ENCODE peak calls at places on chromosomes 16 and 17, in seven cellular contexts. One of them, this sample, is unnamed.

GRCh38 chr16:79411357-79411756 is 189.2 kb downstream of the MAF start:
- DNase-seq in GM23338: no peak
- DNase-seq in Karpas-422: peak; percentile 2
- DNase-seq in A549: no peak
- DNase-seq in neural progenitor cell: no peak
- DNase-seq in astrocyte: no peak
- DNase-seq in endothelial cell of umbilical vein: no peak
- DNase-seq in this sample: no peak

GRCh38 chr16:49484454-49484853 is 110.8 kb downstream of the C16orf78 start:
- DNase-seq in GM23338: peak; percentile 87
- DNase-seq in Karpas-422: peak; percentile 74
- DNase-seq in A549: peak; percentile 46
- DNase-seq in neural progenitor cell: peak; percentile 86
- DNase-seq in astrocyte: no peak
- DNase-seq in endothelial cell of umbilical vein: no peak
- DNase-seq in this sample: peak; percentile 71

GRCh38 chr17:52027620-52028019 is 130.9 kb downstream of the CA10 start:
- DNase-seq in GM23338: no peak
- DNase-seq in Karpas-422: no peak
- DNase-seq in A549: no peak
- DNase-seq in neural progenitor cell: no peak
- DNase-seq in astrocyte: peak; percentile 71
- DNase-seq in endothelial cell of umbilical vein: no peak
- DNase-seq in this sample: no peak

GRCh38 chr16:70402916-70403659 is 35.8 kb downstream of the ST3GAL2 start:
- DNase-seq in GM23338: no peak
- DNase-seq in Karpas-422: no peak
- DNase-seq in A549: no peak
- DNase-seq in neural progenitor cell: no peak
- DNase-seq in astrocyte: no peak
- DNase-seq in endothelial cell of umbilical vein: no peak
- DNase-seq in this sample: no peak

GRCh38 chr17:77555741-77556291 is 402.7 kb upstream of the TNRC6C start:
- DNase-seq in GM23338: no peak
- DNase-seq in Karpas-422: no peak
- DNase-seq in A549: no peak
- DNase-seq in neural progenitor cell: peak; percentile 31
- DNase-seq in astrocyte: peak; percentile 31
- DNase-seq in endothelial cell of umbilical vein: no peak
- DNase-seq in this sample: no peak

GRCh38 chr16:11329080-11329491 is 16.2 kb upstream of the RMI2 start:
- DNase-seq in GM23338: peak; percentile 90
- DNase-seq in Karpas-422: peak; percentile 73
- DNase-seq in A549: peak; percentile 61
- DNase-seq in neural progenitor cell: peak; percentile 56
- DNase-seq in astrocyte: no peak
- DNase-seq in endothelial cell of umbilical vein: no peak
- DNase-seq in this sample: peak; percentile 70

GRCh38 chr17:16975266-16975651 is 3.3 kb upstream of the TNFRSF13B start:
- DNase-seq in GM23338: no peak
- DNase-seq in Karpas-422: peak; percentile 85
- DNase-seq in A549: no peak
- DNase-seq in neural progenitor cell: no peak
- DNase-seq in astrocyte: no peak
- DNase-seq in endothelial cell of umbilical vein: no peak
- DNase-seq in this sample: peak; percentile 59

GRCh38 chr17:56230660-56231059 is 77.4 kb downstream of the ANKFN1 start:
- DNase-seq in GM23338: no peak
- DNase-seq in Karpas-422: no peak
- DNase-seq in A549: no peak
- DNase-seq in neural progenitor cell: no peak
- DNase-seq in astrocyte: peak; percentile 28
- DNase-seq in endothelial cell of umbilical vein: no peak
- DNase-seq in this sample: no peak

GRCh38 chr17:14299261-14300093 is 1.4 kb upstream of the HS3ST3B1 start:
- DNase-seq in GM23338: peak; percentile 76
- DNase-seq in Karpas-422: no peak
- DNase-seq in A549: peak; percentile 23
- DNase-seq in neural progenitor cell: peak; percentile 78
- DNase-seq in astrocyte: peak; percentile 60
- DNase-seq in endothelial cell of umbilical vein: peak; percentile 20
- DNase-seq in this sample: no peak

GRCh38 chr17:2853111-2853721 is 57.0 kb downstream of the RAP1GAP2 start:
- DNase-seq in GM23338: peak; percentile 74
- DNase-seq in Karpas-422: no peak
- DNase-seq in A549: peak; percentile 73
- DNase-seq in neural progenitor cell: peak; percentile 72
- DNase-seq in astrocyte: peak; percentile 22
- DNase-seq in endothelial cell of umbilical vein: no peak
- DNase-seq in this sample: no peak

GRCh38 chr16:56691885-56692284 is 9.6 kb downstream of the MT1X start:
- DNase-seq in GM23338: peak; percentile 67
- DNase-seq in Karpas-422: no peak
- DNase-seq in A549: peak; percentile 77
- DNase-seq in neural progenitor cell: no peak
- DNase-seq in astrocyte: peak; percentile 25
- DNase-seq in endothelial cell of umbilical vein: no peak
- DNase-seq in this sample: no peak

GRCh38 chr16:56688762-56689161 is 6.5 kb downstream of the MT1X start:
- DNase-seq in GM23338: no peak
- DNase-seq in Karpas-422: no peak
- DNase-seq in A549: no peak
- DNase-seq in neural progenitor cell: no peak
- DNase-seq in astrocyte: no peak
- DNase-seq in endothelial cell of umbilical vein: no peak
- DNase-seq in this sample: no peak

GRCh38 chr16:56686758-56687157 is 4.5 kb downstream of the MT1X start:
- DNase-seq in GM23338: no peak
- DNase-seq in Karpas-422: no peak
- DNase-seq in A549: no peak
- DNase-seq in neural progenitor cell: no peak
- DNase-seq in astrocyte: no peak
- DNase-seq in endothelial cell of umbilical vein: no peak
- DNase-seq in this sample: no peak

GRCh38 chr16:56690420-56691122 is 8.3 kb downstream of the MT1X start:
- DNase-seq in GM23338: no peak
- DNase-seq in Karpas-422: no peak
- DNase-seq in A549: no peak
- DNase-seq in neural progenitor cell: no peak
- DNase-seq in astrocyte: no peak
- DNase-seq in endothelial cell of umbilical vein: no peak
- DNase-seq in this sample: no peak

DNA sequence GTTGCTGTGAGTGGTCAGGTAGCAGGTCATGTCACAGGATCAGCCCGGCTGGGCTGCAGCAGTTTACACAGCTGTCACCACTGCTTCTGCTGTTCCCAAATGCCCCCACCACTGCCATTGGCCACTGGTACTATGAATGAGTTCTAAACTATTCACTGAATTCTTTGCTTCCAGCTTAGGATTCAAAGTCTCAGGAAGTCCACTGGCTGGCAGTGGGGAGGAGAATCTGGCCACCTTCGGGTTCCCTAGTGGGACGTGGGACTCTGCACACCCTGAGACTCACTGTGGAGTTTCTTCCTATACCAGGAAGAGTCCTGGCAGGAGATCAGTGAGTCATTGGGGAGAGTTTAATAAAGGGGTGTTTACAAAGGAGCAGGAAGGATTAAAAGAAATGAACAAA is 6.9 kb downstream of the MT1X start:
- DNase-seq in GM23338: no peak
- DNase-seq in Karpas-422: no peak
- DNase-seq in A549: no peak
- DNase-seq in neural progenitor cell: no peak
- DNase-seq in astrocyte: no peak
- DNase-seq in endothelial cell of umbilical vein: no peak
- DNase-seq in this sample: no peak
- H3K4me1 ChIP-seq in GM23338: peaks cover 4% of the 10 kb centered on the region
- H3K4me1 ChIP-seq in Karpas-422: peaks cover 5% of the 10 kb centered on the region
- H3K4me1 ChIP-seq in A549: peaks cover 28% of the 10 kb centered on the region
- H3K4me1 ChIP-seq in neural progenitor cell: no peaks in the 10 kb centered on the region
- H3K4me1 ChIP-seq in astrocyte: no peaks in the 10 kb centered on the region
- H3K4me1 ChIP-seq in endothelial cell of umbilical vein: no peaks in the 10 kb centered on the region
- H3K4me1 ChIP-seq in this sample: no peaks in the 10 kb centered on the region

DNA sequence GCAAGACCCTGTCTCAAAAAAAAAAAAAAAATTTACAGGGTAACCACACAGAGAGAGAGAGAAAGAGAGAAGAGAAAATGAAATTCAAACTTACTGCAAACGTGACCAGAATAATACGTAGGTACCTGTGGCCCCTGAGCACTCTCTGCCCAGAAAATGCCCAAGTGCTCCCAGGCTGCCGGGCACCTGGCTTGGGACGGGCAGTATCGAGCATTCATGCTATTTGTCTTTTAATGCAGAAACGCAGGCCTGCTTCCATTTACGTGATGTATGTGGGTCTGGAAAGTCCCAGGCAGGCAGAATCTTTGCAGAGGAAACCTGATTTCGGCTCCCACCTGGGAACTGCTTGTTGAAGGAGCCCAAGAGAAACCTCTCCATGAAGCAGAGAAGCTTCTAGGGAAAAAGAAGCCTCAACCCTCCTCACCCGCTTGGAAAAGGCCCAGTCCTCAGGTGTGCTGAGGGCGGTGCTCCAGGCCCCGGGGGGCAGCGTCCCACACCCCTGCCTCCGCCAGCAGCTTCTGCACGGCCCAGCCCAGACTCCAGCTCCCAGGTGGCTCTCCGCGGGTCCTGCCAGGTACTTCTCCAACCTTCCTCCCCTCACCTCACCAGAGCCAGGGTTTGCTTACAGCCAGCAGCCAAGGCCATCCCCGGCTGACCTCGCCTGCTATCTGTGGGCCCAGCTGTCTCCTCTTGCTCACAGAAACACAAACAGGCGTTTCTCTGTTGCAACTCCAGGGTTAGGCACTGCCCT is 14.0 kb downstream of the RPH3AL start:
- DNase-seq in GM23338: no peak
- DNase-seq in Karpas-422: peak; percentile 33
- DNase-seq in A549: no peak
- DNase-seq in neural progenitor cell: no peak
- DNase-seq in astrocyte: no peak
- DNase-seq in endothelial cell of umbilical vein: peak; percentile 74
- DNase-seq in this sample: no peak
- H3K4me2 ChIP-seq in GM23338: no peak overlapping the region
- H3K4me2 ChIP-seq in Karpas-422: no peak overlapping the region
- H3K4me2 ChIP-seq in A549: no peak overlapping the region
- H3K4me2 ChIP-seq in neural progenitor cell: no peak overlapping the region
- H3K4me2 ChIP-seq in astrocyte: no peak overlapping the region
- H3K4me2 ChIP-seq in endothelial cell of umbilical vein: no peak overlapping the region
- H3K4me2 ChIP-seq in this sample: no peak overlapping the region

DNA sequence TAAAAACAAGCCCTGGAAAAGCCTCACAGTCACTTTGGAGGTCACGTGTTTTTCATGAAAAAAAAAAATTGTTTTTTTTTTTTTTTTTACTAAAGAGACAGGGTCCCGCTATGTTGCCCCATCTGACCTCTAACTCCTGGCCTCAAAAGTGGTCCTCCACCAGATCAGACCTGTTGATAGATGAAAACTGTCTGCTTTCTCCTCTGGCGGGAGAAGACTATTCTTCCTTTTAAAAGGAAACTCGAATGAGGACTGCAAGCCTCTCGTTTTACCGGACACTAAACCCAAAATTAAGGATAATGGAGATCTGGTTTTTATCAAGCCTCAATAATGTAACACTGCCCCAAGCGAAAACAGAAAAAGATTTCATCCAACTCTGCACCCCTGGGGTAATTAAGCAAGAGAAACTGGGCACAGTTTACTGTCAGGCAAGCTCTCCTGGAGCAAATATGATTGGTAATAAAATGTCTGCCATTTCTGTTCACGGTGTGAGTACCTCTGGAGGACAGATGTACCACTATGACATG is 25.8 kb downstream of the ZCCHC14 start:
- DNase-seq in GM23338: no peak
- DNase-seq in Karpas-422: no peak
- DNase-seq in A549: no peak
- DNase-seq in neural progenitor cell: no peak
- DNase-seq in astrocyte: no peak
- DNase-seq in endothelial cell of umbilical vein: no peak
- DNase-seq in this sample: no peak
- H3K4me1 ChIP-seq in GM23338: peaks cover 5% of the 10 kb centered on the region
- H3K4me1 ChIP-seq in Karpas-422: no peaks in the 10 kb centered on the region
- H3K4me1 ChIP-seq in A549: peaks cover 25% of the 10 kb centered on the region
- H3K4me1 ChIP-seq in neural progenitor cell: peaks cover 40% of the 10 kb centered on the region
- H3K4me1 ChIP-seq in astrocyte: peaks cover 28% of the 10 kb centered on the region
- H3K4me1 ChIP-seq in endothelial cell of umbilical vein: peaks cover 40% of the 10 kb centered on the region
- H3K4me1 ChIP-seq in this sample: no peaks in the 10 kb centered on the region

GRCh38 chr16:84156342-84156784 is 11.3 kb downstream of the DNAAF1 start:
- DNase-seq in GM23338: no peak
- DNase-seq in Karpas-422: no peak
- DNase-seq in A549: no peak
- DNase-seq in neural progenitor cell: no peak
- DNase-seq in astrocyte: peak; percentile 40
- DNase-seq in endothelial cell of umbilical vein: no peak
- DNase-seq in this sample: no peak

GRCh38 chr16:84150926-84151325 is 5.8 kb downstream of the DNAAF1 start:
- DNase-seq in GM23338: no peak
- DNase-seq in Karpas-422: no peak
- DNase-seq in A549: no peak
- DNase-seq in neural progenitor cell: no peak
- DNase-seq in astrocyte: no peak
- DNase-seq in endothelial cell of umbilical vein: no peak
- DNase-seq in this sample: no peak

GRCh38 chr16:84158455-84158854 is 13.3 kb downstream of the DNAAF1 start:
- DNase-seq in GM23338: no peak
- DNase-seq in Karpas-422: no peak
- DNase-seq in A549: no peak
- DNase-seq in neural progenitor cell: no peak
- DNase-seq in astrocyte: no peak
- DNase-seq in endothelial cell of umbilical vein: no peak
- DNase-seq in this sample: no peak

GRCh38 chr16:84155226-84155625 is 10.1 kb downstream of the DNAAF1 start:
- DNase-seq in GM23338: no peak
- DNase-seq in Karpas-422: no peak
- DNase-seq in A549: no peak
- DNase-seq in neural progenitor cell: no peak
- DNase-seq in astrocyte: no peak
- DNase-seq in endothelial cell of umbilical vein: no peak
- DNase-seq in this sample: no peak

DNA sequence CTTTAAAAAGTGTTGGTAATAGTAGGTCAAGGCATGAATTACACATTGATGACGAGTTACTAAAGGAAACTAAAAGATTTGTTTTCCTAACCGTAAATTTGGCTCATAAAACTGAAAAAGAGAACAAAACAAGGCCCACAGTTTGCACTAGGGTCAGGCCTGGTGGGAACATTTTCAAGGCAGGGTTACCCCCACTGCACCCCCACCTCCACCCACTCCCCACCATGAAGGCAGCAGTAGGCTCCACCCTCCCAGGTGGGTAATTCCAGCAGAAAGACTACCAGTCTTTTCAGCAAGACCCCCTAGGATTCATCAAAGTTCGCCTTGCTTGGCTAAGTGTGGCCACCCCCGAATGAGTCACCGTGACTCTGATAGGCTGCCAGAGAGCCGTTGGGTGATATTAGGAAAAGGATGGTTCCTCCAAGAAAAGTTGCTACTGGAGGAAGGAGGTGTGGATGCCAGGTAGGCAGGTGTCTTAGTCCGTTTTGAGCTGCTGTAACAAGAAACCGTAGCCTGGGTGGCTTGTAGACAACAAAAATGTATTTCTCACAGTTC is 8.6 kb downstream of the DNAAF1 start:
- DNase-seq in GM23338: no peak
- DNase-seq in Karpas-422: no peak
- DNase-seq in A549: no peak
- DNase-seq in neural progenitor cell: no peak
- DNase-seq in astrocyte: no peak
- DNase-seq in endothelial cell of umbilical vein: no peak
- DNase-seq in this sample: no peak
- H3K4me2 ChIP-seq in GM23338: no peak overlapping the region
- H3K4me2 ChIP-seq in Karpas-422: no peak overlapping the region
- H3K4me2 ChIP-seq in A549: no peak overlapping the region
- H3K4me2 ChIP-seq in neural progenitor cell: no peak overlapping the region
- H3K4me2 ChIP-seq in astrocyte: no peak overlapping the region
- H3K4me2 ChIP-seq in endothelial cell of umbilical vein: no peak overlapping the region
- H3K4me2 ChIP-seq in this sample: no peak overlapping the region

This sample was measured in MM.1S.